ENCODE peak calls at places on chromosomes 13 and 19, in six cellular contexts. R is bronchial epithelial cell, L is AML-193, E is RCC 7860, Z is HT-29, O is GM10248. H is an unnamed sample.

GRCh38 chr19:35712910-35713845 is 4.6 kb upstream of the KMT2B start:
- DNase-seq in R (no peak), L (no peak), E (no peak), Z (no peak), O (peak), H (no peak)

GRCh38 chr19:38877781-38878574 is at the start of gene RINL:
- DNase-seq in R (peak), L (peak), E (no peak), Z (peak), O (peak), H (no peak)

GRCh38 chr13:108827637-108828036 is 198.2 kb downstream of the MYO16 start:
- DNase-seq in R (peak), L (no peak), E (no peak), Z (no peak), O (no peak), H (no peak)

GRCh38 chr13:98546402-98546801 is 30.5 kb downstream of the STK24 start:
- DNase-seq in R (no peak), L (no peak), E (no peak), Z (no peak), O (no peak), H (no peak)

GRCh38 chr13:28568286-28568685 is 73.4 kb upstream of the FLT1 start:
- DNase-seq in R (no peak), L (peak), E (no peak), Z (peak), O (no peak), H (no peak)

GRCh38 chr19:45156231-45156630 is 4.6 kb downstream of the NKPD1 start:
- DNase-seq in R (no peak), L (no peak), E (no peak), Z (no peak), O (no peak), H (no peak)

GRCh38 chr19:37692956-37693660 is 26.5 kb downstream of the ZNF607 start:
- DNase-seq in R (no peak), L (no peak), E (no peak), Z (no peak), O (no peak), H (no peak)

GRCh38 chr13:51449018-51449417 is 3.8 kb downstream of the INTS6 start:
- DNase-seq in R (no peak), L (no peak), E (no peak), Z (no peak), O (no peak), H (no peak)

GRCh38 chr19:5046339-5047039 is 77.6 kb downstream of the KDM4B start:
- DNase-seq in R (peak), L (no peak), E (peak), Z (peak), O (no peak), H (no peak)